ENCODE peak calls at places on chromosomes 2 and 18, in eight cellular contexts. L, Y, O, I, A, F, B and V are unnamed samples. For H3K4me1, the result is how much of the 10 kb centered on the place peaks cover.

GRCh38 chr2:48145845-48146452 is 239.7 kb upstream of the FBXO11 start:
- DNase-seq in F (no peak), L (no peak), B (no peak), I (no peak), O (no peak), A (peak), Y (no peak), V (no peak)

GRCh38 chr2:67289921-67290371 is 107.2 kb upstream of the ETAA1 start:
- DNase-seq in A (no peak), L (peak), O (no peak), B (no peak), Y (no peak), F (no peak), I (no peak), V (no peak)

GRCh38 chr2:156982615-156983014 is 274.9 kb upstream of the GALNT5 start:
- DNase-seq in Y (no peak), L (no peak), F (no peak), A (no peak), B (no peak), O (no peak), I (no peak), V (no peak)

GRCh38 chr18:2655153-2655953 is at the start of gene SMCHD1:
- DNase-seq in F (peak), L (peak), I (peak), Y (peak), B (peak), A (peak), O (peak), V (peak)

GRCh38 chr2:78994789-78995188 is 30.7 kb upstream of the REG3G start:
- DNase-seq in Y (no peak), I (no peak), L (no peak), A (no peak), F (no peak), B (no peak), O (no peak), V (no peak)

GRCh38 chr2:96073170-96073775 is 38.6 kb upstream of the GPAT2 start:
- DNase-seq in F (no peak), O (no peak), L (no peak), I (no peak), A (no peak), Y (no peak), B (no peak), V (no peak)

GRCh38 chr2:71336802-71337201 is 5.2 kb downstream of the ZNF638 start:
- DNase-seq in I (no peak), L (peak), F (no peak), B (no peak), Y (no peak), A (no peak), O (no peak), V (no peak)

GRCh38 chr18:11091746-11092145 is 57.6 kb downstream of the PIEZO2 start:
- DNase-seq in Y (no peak), L (no peak), O (no peak), F (no peak), A (no peak), I (no peak), B (no peak), V (no peak)

GRCh38 chr2:85429213-85429923 is 10.9 kb downstream of the SH2D6 start:
- DNase-seq in O (no peak), Y (no peak), A (no peak), L (no peak), F (no peak), I (no peak), B (no peak), V (no peak)

GRCh38 chr2:42844901-42845685 is 52.7 kb upstream of the HAAO start:
- DNase-seq in I (peak), B (no peak), Y (no peak), F (no peak), O (no peak), L (peak), A (no peak), V (no peak)

GRCh38 chr18:49898421-49898820 is 85.1 kb upstream of the ACAA2 start:
- DNase-seq in F (peak), A (peak), B (no peak), Y (peak), O (peak), L (peak), I (peak), V (no peak)

GRCh38 chr18:61761875-61762274 is 130.9 kb downstream of the RNF152 start:
- DNase-seq in O (no peak), L (no peak), B (no peak), Y (no peak), I (no peak), F (no peak), A (no peak), V (no peak)
- H3K4me3 ChIP-seq in O (no peak), L (no peak), B (no peak), Y (no peak), I (no peak), F (no peak), A (no peak), V (no peak)

GRCh38 chr2:65231121-65231520 is 3.5 kb downstream of the ACTR2 start:
- DNase-seq in O (no peak), F (no peak), I (no peak), A (no peak), B (no peak), Y (no peak), L (peak), V (no peak)

GRCh38 chr2:65228249-65228750 is 669 bp downstream of the ACTR2 start:
- DNase-seq in I (no peak), O (no peak), L (peak), F (peak), Y (no peak), B (no peak), A (peak), V (no peak)

GRCh38 chr2:65227471-65228248 is at the start of gene ACTR2:
- DNase-seq in B (peak), F (peak), I (peak), Y (peak), L (peak), O (peak), A (peak), V (peak)

GRCh38 chr2:65231892-65232477 is 4.4 kb downstream of the ACTR2 start:
- DNase-seq in L (peak), I (no peak), F (no peak), B (no peak), A (peak), Y (no peak), O (no peak), V (no peak)

DNA sequence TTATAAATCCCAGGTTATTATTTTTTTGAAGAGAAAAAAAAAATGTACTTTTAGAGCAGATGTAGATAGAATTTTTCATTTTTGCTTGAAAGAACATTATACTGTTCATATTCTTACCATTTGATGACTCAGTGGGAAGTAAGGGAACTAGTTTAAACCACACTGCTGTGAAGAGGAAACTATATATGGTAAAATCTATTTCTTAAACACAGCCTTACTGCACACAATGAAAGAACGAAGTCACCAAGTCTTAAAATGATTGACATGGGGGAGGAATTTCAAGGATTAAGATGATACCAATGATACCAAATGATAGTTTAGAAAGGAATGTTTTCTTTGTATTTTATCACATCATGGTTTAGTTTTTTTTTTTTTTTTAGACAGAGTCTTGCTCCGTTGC is 5.0 kb downstream of the ACTR2 start:
- DNase-seq in I (no peak), F (no peak), Y (no peak), A (no peak), L (peak), B (no peak), O (no peak), V (no peak)
- H3K27ac ChIP-seq in I (peak), F (no peak), Y (no peak), A (no peak), L (peak), B (no peak), O (no peak), V (peak)

GRCh38 chr2:112625474-112626114 is 20.1 kb upstream of the SLC20A1 start:
- DNase-seq in B (no peak), F (no peak), O (no peak), I (no peak), Y (no peak), A (no peak), L (peak), V (no peak)

GRCh38 chr2:112629224-112629623 is 16.5 kb upstream of the SLC20A1 start:
- DNase-seq in I (no peak), F (no peak), Y (no peak), L (no peak), O (no peak), A (no peak), B (no peak), V (no peak)

GRCh38 chr2:112629823-112630222 is 15.9 kb upstream of the SLC20A1 start:
- DNase-seq in I (no peak), L (no peak), B (no peak), O (no peak), A (no peak), F (no peak), Y (no peak), V (no peak)

GRCh38 chr2:112626604-112627059 is 19.1 kb upstream of the SLC20A1 start:
- DNase-seq in B (peak), A (peak), Y (peak), O (peak), F (peak), L (peak), I (peak), V (peak)

DNA sequence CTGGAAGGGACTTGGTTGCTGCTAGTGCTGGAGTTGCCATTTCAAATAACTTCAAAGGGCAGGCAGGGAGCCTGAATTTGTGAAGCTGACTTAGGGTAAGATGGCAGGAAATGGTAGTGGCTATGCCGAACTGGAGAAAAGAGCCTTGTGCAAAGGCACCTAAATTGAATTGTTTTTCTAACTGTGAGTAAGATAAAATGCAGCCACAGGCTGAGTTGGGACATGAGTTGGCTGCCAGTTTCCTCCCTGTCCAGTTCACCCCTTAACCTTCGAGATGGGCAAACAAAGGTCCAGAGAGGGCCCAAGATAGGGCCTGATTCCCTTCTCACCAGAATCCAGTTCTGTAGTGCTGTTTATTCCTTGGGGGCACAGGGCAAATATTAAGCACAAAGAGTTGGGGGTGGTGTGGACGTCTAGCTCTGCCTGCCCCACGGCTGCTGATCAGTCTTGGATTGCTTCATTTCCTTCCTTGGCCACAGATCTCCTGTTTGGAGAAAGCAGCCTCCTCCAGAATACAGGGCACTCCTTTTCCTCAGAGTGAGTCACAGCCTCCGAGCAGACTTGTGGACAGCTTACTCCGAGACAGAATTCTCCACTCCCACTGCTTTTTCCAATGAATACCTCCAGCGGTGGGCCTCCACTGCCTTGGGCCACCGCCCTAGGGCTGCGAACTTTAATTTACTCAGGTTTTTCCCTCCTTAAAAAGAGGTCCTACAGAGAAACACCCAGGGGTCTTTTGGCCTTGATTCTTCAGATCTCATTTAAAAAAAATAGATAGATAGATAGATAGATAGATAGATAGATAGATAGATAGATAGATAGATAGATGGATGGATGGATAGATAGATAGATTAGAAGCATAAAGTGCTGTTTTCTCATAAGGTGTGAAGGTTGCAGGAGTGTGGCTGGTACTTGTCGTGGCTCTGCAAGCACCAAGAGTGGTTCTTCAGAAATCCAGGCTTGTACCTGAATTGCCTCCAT is 18.4 kb upstream of the SLC20A1 start:
- DNase-seq in L (peak), F (no peak), I (no peak), B (no peak), A (no peak), Y (peak), O (peak), V (peak)
- H3K4me1 ChIP-seq in L (half or more), F (under half), I (under half), B (under half), A (under half), Y (under half), O (under half), V (half or more)

DNA sequence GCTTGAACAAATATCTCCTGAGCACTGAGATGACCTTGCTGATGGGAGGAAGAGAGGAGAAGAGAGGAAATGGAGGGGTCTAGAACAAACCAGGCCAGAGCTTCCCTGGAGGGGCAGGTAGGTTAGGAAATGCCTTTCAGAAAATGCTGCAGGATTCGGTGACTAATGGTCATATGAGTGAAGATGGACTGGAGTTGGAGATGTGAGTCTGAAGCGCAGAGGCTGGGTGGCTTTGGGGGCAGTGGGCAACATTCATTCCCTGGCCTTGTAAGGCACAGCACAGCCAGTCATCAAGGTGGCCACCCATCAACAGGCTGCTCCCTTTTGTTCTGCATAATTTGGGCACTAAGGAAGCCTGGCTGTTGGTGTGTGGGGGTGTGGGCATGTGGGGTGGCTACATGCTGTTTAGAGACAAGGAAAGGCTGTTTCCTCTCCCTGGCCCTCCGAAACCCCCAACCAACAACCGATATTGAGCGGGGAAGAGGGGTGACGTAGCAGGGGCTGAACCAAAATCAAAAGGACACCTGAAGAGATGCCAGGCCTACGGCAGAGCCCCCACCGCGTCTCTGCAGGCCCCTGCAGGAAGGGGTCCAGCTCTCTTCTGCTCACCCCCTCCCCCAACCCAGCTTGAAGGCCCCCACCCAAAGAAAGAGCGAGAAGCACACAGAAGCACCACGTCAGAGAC is 1.5 kb downstream of the SLC30A3 start:
- DNase-seq in Y (no peak), O (no peak), L (no peak), B (no peak), I (no peak), A (no peak), F (no peak), V (no peak)
- H3K4me3 ChIP-seq in Y (no peak), O (peak), L (no peak), B (peak), I (no peak), A (peak), F (peak), V (no peak)

DNA sequence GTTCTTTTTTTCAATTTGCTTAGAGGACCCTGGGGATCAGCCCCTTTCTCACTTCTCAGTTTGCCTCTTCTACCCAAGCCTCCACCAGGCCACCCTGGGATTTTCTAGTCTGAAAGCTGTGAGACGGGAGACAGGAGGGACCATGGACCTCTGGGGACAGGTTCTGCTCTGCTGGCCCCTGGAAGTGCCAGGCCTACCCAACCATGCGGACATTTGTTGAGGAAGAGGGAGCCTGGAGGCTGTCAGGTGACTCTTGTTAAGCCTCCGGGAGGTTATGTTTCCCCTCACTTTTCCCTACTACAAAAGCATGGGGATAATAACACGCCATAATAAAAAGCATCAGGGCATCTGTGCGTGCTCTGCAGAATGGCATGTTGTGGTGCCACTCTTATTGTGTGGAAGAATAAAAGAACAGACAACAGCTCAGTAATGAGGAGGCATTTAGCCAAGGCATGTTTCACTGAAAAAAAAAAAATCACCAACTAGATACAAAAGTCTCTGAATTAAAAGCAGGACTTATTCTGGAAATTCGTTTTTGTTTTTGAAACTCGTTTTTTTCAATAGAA is 48.3 kb upstream of the PLA2R1 start:
- DNase-seq in B (no peak), O (no peak), Y (no peak), I (no peak), L (no peak), A (no peak), F (no peak), V (no peak)
- H3K27ac ChIP-seq in B (no peak), O (no peak), Y (no peak), I (no peak), L (no peak), A (no peak), F (no peak), V (no peak)

DNA sequence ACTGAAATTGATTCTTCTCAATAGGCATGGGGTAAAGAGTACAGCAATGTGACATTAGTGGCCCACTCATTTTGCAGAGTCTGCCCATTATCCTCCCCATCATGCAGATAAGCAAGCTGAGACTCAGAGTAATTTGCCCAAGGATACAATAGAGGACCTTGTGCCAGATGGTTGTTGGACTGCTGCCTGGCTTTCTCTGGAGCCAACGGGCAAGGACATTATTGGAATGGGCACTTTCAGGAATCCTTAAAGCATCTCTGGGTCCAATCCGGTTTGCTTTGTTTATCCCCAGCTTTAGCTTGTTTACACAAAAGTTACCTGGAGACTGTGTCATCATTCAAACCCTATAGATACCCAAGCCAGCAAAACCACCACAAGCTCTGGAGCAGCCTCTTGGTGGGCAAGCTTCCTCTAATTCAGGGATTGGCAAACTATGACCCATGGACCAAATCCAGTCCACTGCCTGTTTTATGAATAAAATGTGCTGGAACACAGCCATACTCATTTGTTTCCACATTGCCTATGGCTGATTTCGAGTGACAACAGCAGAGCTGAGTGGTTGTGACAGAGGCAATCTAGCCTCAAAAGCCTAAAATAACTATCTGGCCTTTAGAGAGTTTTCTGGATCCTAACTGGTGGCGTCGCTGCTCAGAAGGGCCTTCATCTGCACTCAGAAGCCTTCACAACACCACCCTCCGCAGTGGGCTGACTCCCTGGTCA is 147.3 kb downstream of the CCBE1 start:
- DNase-seq in B (no peak), Y (no peak), I (no peak), L (no peak), F (no peak), O (peak), A (no peak), V (no peak)
- H3K4me1 ChIP-seq in B (under half), Y (under half), I (under half), L (under half), F (under half), O (under half), A (under half), V (under half)

DNA sequence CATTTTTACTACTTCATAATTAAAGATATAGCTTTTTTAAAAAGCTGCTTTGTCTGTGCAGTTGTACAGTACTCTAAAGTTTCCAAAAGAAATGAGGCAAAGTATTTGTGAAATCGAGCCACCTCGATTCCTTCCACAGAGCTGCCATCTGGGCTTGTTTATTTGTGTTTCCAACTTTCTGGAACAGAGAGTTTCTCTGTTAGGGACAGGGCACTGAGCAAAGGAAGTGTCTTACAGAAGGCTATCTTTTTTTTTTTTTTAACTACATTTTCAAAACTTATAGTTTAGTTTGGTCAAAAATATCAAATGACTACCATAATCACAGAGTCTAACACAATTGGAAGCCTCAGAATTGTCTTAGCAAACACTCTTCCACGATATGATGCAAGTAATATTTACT is 841 bp downstream of the RFTN2 start:
- DNase-seq in Y (no peak), I (no peak), B (no peak), L (peak), O (no peak), F (no peak), A (no peak), V (no peak)
- H3K4me3 ChIP-seq in Y (peak), I (peak), B (peak), L (peak), O (peak), F (no peak), A (peak), V (peak)

DNA sequence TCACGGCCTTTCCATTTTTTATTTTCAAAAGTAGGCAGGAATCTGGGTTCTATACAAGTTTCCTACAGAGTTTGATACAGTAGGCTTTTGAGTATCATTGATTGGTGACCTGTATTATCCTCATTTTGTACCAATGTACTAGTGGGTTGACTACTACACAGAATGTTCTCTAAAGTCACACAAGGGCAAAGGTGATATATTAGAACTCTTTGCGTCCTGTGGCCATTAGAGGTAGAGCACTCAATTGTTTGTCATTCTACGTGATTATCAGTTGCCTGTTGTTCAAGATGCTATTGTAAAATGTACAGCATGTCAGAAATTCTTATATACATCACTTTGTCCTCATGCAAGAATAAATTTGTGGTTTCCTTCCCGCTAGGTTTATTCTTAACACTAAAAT is 24.8 kb downstream of the WDR75 start:
- DNase-seq in O (no peak), F (no peak), I (no peak), A (no peak), L (no peak), B (no peak), Y (no peak), V (no peak)
- H3K27ac ChIP-seq in O (peak), F (no peak), I (no peak), A (no peak), L (no peak), B (no peak), Y (peak), V (no peak)